ENCODE peak calls at places on chromosomes 2 and 18, in seven cellular contexts. One of them, this sample, is unnamed.

GRCh38 chr2:64356906-64357305 is 97.1 kb upstream of the LGALSL start:
- DNase-seq in small intestine: no peak
- DNase-seq in IMR-90: no peak
- DNase-seq in sigmoid colon: no peak
- DNase-seq in right cardiac atrium: no peak
- DNase-seq in stomach: no peak
- DNase-seq in mammary epithelial cell: no peak
- DNase-seq in this sample: no peak

GRCh38 chr2:191927991-191928390 is 81.1 kb upstream of the CAVIN2 start:
- DNase-seq in small intestine: no peak
- DNase-seq in sigmoid colon: no peak
- DNase-seq in mammary epithelial cell: peak; percentile 8
- DNase-seq in IMR-90: peak; percentile 45
- DNase-seq in stomach: no peak
- DNase-seq in right cardiac atrium: no peak
- DNase-seq in this sample: no peak

GRCh38 chr18:7568426-7568825 is 1.3 kb downstream of the PTPRM start:
- DNase-seq in IMR-90: peak; percentile 20
- DNase-seq in small intestine: no peak
- DNase-seq in right cardiac atrium: peak; percentile 85
- DNase-seq in sigmoid colon: peak; percentile 71
- DNase-seq in mammary epithelial cell: no peak
- DNase-seq in stomach: peak; percentile 28
- DNase-seq in this sample: no peak

GRCh38 chr2:161570424-161571050 is 53.7 kb upstream of the SLC4A10 start:
- DNase-seq in IMR-90: no peak
- DNase-seq in stomach: no peak
- DNase-seq in right cardiac atrium: no peak
- DNase-seq in sigmoid colon: no peak
- DNase-seq in mammary epithelial cell: no peak
- DNase-seq in small intestine: no peak
- DNase-seq in this sample: no peak

GRCh38 chr18:30674619-30675018 is 367.9 kb downstream of the DSC3 start:
- DNase-seq in IMR-90: no peak
- DNase-seq in stomach: no peak
- DNase-seq in right cardiac atrium: no peak
- DNase-seq in small intestine: no peak
- DNase-seq in sigmoid colon: no peak
- DNase-seq in mammary epithelial cell: no peak
- DNase-seq in this sample: no peak

GRCh38 chr2:232588680-232589585 is 38.4 kb downstream of the EIF4E2 start:
- DNase-seq in small intestine: peak; percentile 84
- DNase-seq in right cardiac atrium: peak; percentile 81
- DNase-seq in stomach: peak; percentile 86
- DNase-seq in sigmoid colon: peak; percentile 80
- DNase-seq in IMR-90: peak; percentile 86
- DNase-seq in mammary epithelial cell: peak; percentile 78
- DNase-seq in this sample: no peak

GRCh38 chr2:148603562-148603920 is 41.0 kb upstream of the EPC2 start:
- DNase-seq in small intestine: no peak
- DNase-seq in stomach: no peak
- DNase-seq in IMR-90: no peak
- DNase-seq in sigmoid colon: no peak
- DNase-seq in right cardiac atrium: no peak
- DNase-seq in mammary epithelial cell: no peak
- DNase-seq in this sample: no peak

GRCh38 chr2:99576775-99577174 is 87.0 kb upstream of the REV1 start:
- DNase-seq in sigmoid colon: no peak
- DNase-seq in IMR-90: no peak
- DNase-seq in mammary epithelial cell: no peak
- DNase-seq in stomach: no peak
- DNase-seq in right cardiac atrium: no peak
- DNase-seq in small intestine: no peak
- DNase-seq in this sample: no peak

GRCh38 chr2:39008663-39009062 is 112.2 kb downstream of the SOS1 start:
- DNase-seq in IMR-90: peak; percentile 27
- DNase-seq in mammary epithelial cell: no peak
- DNase-seq in small intestine: no peak
- DNase-seq in sigmoid colon: no peak
- DNase-seq in stomach: no peak
- DNase-seq in right cardiac atrium: no peak
- DNase-seq in this sample: no peak

GRCh38 chr2:167406558-167406957 is 518.3 kb downstream of the XIRP2 start:
- DNase-seq in mammary epithelial cell: no peak
- DNase-seq in small intestine: no peak
- DNase-seq in right cardiac atrium: no peak
- DNase-seq in IMR-90: no peak
- DNase-seq in sigmoid colon: no peak
- DNase-seq in stomach: no peak
- DNase-seq in this sample: no peak
- H3K4me3 ChIP-seq in mammary epithelial cell: no peak overlapping the region
- H3K4me3 ChIP-seq in small intestine: no peak overlapping the region
- H3K4me3 ChIP-seq in right cardiac atrium: no peak overlapping the region
- H3K4me3 ChIP-seq in IMR-90: no peak overlapping the region
- H3K4me3 ChIP-seq in sigmoid colon: no peak overlapping the region
- H3K4me3 ChIP-seq in stomach: no peak overlapping the region
- H3K4me3 ChIP-seq in this sample: no peak overlapping the region

GRCh38 chr2:187959821-187960220 is 331.9 kb upstream of the GULP1 start:
- DNase-seq in right cardiac atrium: no peak
- DNase-seq in IMR-90: peak; percentile 21
- DNase-seq in mammary epithelial cell: peak; percentile 31
- DNase-seq in small intestine: no peak
- DNase-seq in stomach: no peak
- DNase-seq in sigmoid colon: no peak
- DNase-seq in this sample: no peak

GRCh38 chr2:187964742-187965141 is 326.9 kb upstream of the GULP1 start:
- DNase-seq in IMR-90: peak; percentile 74
- DNase-seq in stomach: no peak
- DNase-seq in sigmoid colon: no peak
- DNase-seq in small intestine: no peak
- DNase-seq in right cardiac atrium: no peak
- DNase-seq in mammary epithelial cell: peak; percentile 45
- DNase-seq in this sample: no peak

GRCh38 chr2:187956906-187957534 is 334.7 kb upstream of the GULP1 start:
- DNase-seq in sigmoid colon: no peak
- DNase-seq in stomach: no peak
- DNase-seq in right cardiac atrium: no peak
- DNase-seq in small intestine: no peak
- DNase-seq in IMR-90: no peak
- DNase-seq in mammary epithelial cell: no peak
- DNase-seq in this sample: no peak

GRCh38 chr2:187966924-187967323 is 324.8 kb upstream of the GULP1 start:
- DNase-seq in IMR-90: no peak
- DNase-seq in right cardiac atrium: no peak
- DNase-seq in small intestine: no peak
- DNase-seq in sigmoid colon: no peak
- DNase-seq in mammary epithelial cell: no peak
- DNase-seq in stomach: no peak
- DNase-seq in this sample: no peak

DNA sequence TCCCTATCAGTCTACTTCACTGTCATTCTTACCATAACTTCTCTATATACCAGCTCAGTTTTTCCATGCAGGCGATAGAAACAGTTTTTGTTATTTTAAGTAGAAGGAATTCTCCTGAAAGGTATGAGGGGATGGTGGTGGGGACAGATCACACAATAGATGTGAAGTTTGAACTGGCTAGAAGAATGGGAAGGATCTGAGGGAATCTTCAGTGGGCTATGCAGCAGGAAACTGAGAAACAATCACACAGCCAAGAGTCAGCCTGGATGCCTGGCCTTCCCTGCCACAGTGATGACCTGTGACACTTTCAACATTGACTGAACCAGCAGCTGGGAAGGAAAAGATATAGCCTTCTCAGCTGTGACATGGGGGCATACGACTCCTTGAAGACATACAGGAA is 329.1 kb upstream of the GULP1 start:
- DNase-seq in mammary epithelial cell: no peak
- DNase-seq in sigmoid colon: no peak
- DNase-seq in IMR-90: no peak
- DNase-seq in right cardiac atrium: no peak
- DNase-seq in stomach: no peak
- DNase-seq in small intestine: no peak
- DNase-seq in this sample: no peak
- H3K27ac ChIP-seq in mammary epithelial cell: no peak overlapping the region
- H3K27ac ChIP-seq in sigmoid colon: no peak overlapping the region
- H3K27ac ChIP-seq in IMR-90: no peak overlapping the region
- H3K27ac ChIP-seq in right cardiac atrium: no peak overlapping the region
- H3K27ac ChIP-seq in stomach: no peak overlapping the region
- H3K27ac ChIP-seq in small intestine: no peak overlapping the region
- H3K27ac ChIP-seq in this sample: no peak overlapping the region

DNA sequence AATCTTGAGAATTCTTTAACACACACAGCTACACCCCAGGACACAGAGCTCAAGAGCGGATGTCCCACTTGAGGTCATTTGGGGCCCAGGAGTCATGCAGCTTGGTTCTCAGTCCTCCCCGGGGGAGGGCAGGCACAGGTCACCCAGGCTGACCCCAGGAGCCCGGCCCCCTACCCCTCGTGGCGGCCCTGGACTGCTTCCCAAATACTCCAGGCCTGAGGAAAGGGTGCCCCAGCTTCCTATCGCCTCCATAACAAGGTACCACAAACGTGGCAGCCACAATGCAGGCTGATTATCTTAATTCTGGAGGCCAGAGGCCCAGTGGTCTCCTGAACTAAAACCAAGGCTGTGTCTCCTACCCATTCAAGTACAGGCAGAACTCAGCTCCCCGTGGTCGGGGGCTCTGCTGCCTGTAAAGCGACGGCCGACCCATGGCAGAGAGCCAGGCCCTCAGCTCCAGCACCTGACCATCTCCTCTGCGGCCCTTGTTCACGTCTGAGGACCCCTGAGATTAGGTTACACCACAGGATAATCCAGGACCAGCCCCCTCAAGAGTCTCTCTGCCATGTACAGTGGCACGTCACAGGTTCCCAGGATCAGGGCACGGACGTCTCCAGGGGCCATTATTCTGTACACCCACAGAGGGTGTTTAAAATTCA is 10.5 kb downstream of the SLC66A2 start:
- DNase-seq in sigmoid colon: peak; percentile 50
- DNase-seq in small intestine: no peak
- DNase-seq in mammary epithelial cell: no peak
- DNase-seq in stomach: peak; percentile 23
- DNase-seq in IMR-90: no peak
- DNase-seq in right cardiac atrium: no peak
- DNase-seq in this sample: no peak
- H3K4me3 ChIP-seq in sigmoid colon: no peak overlapping the region
- H3K4me3 ChIP-seq in small intestine: no peak overlapping the region
- H3K4me3 ChIP-seq in mammary epithelial cell: no peak overlapping the region
- H3K4me3 ChIP-seq in stomach: no peak overlapping the region
- H3K4me3 ChIP-seq in IMR-90: no peak overlapping the region
- H3K4me3 ChIP-seq in right cardiac atrium: no peak overlapping the region
- H3K4me3 ChIP-seq in this sample: no peak overlapping the region

DNA sequence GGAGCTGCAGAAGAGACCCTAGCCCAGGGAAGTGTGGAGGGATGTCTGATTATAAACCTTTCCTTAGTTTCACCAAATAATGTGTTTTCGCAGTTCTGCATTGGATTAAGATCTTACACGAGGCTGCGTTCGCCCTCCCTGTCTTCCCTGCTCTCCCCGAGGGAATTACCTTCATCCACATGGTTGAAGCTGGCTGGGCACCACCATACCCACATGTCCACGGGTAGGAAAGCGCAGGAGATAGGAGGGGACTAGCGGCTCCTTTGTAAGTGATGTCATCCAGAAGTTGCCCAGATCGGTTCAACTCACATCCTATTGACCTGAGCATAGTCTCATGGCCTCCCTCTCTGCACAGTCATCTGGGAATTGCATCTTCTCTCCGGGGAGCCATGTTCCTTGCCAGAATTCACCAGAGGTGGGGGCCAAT is 1.1 kb downstream of the TTL start:
- DNase-seq in IMR-90: peak; percentile 73
- DNase-seq in small intestine: peak; percentile 45
- DNase-seq in right cardiac atrium: no peak
- DNase-seq in mammary epithelial cell: peak; percentile 72
- DNase-seq in sigmoid colon: no peak
- DNase-seq in stomach: no peak
- DNase-seq in this sample: no peak
- H3K27ac ChIP-seq in IMR-90: peak overlapping the region; percentile 23
- H3K27ac ChIP-seq in small intestine: no peak overlapping the region
- H3K27ac ChIP-seq in right cardiac atrium: no peak overlapping the region
- H3K27ac ChIP-seq in mammary epithelial cell: peak overlapping the region; percentile 42
- H3K27ac ChIP-seq in sigmoid colon: peak overlapping the region; percentile 87
- H3K27ac ChIP-seq in stomach: peak overlapping the region; percentile 84
- H3K27ac ChIP-seq in this sample: peak overlapping the region; percentile 58

GRCh38 chr2:218002103-218002502 is 692 bp downstream of the TNS1 start:
- DNase-seq in IMR-90: no peak
- DNase-seq in stomach: no peak
- DNase-seq in right cardiac atrium: peak; percentile 58
- DNase-seq in small intestine: no peak
- DNase-seq in mammary epithelial cell: no peak
- DNase-seq in sigmoid colon: no peak
- DNase-seq in this sample: no peak
- H3K4me3 ChIP-seq in IMR-90: peak overlapping the region; percentile 85
- H3K4me3 ChIP-seq in stomach: peak overlapping the region; percentile 25
- H3K4me3 ChIP-seq in right cardiac atrium: peak overlapping the region; percentile 53
- H3K4me3 ChIP-seq in small intestine: no peak overlapping the region
- H3K4me3 ChIP-seq in mammary epithelial cell: no peak overlapping the region
- H3K4me3 ChIP-seq in sigmoid colon: peak overlapping the region; percentile 32
- H3K4me3 ChIP-seq in this sample: no peak overlapping the region

GRCh38 chr18:63109789-63110188 is 209.8 kb downstream of the BCL2 start:
- DNase-seq in stomach: no peak
- DNase-seq in mammary epithelial cell: no peak
- DNase-seq in IMR-90: no peak
- DNase-seq in sigmoid colon: no peak
- DNase-seq in right cardiac atrium: no peak
- DNase-seq in small intestine: no peak
- DNase-seq in this sample: no peak

GRCh38 chr18:63105636-63106316 is 213.8 kb downstream of the BCL2 start:
- DNase-seq in sigmoid colon: no peak
- DNase-seq in right cardiac atrium: no peak
- DNase-seq in stomach: no peak
- DNase-seq in mammary epithelial cell: no peak
- DNase-seq in small intestine: no peak
- DNase-seq in IMR-90: no peak
- DNase-seq in this sample: no peak

GRCh38 chr18:63107171-63107850 is 212.3 kb downstream of the BCL2 start:
- DNase-seq in small intestine: no peak
- DNase-seq in right cardiac atrium: no peak
- DNase-seq in sigmoid colon: no peak
- DNase-seq in stomach: no peak
- DNase-seq in mammary epithelial cell: no peak
- DNase-seq in IMR-90: no peak
- DNase-seq in this sample: no peak

GRCh38 chr18:63107931-63108330 is 211.6 kb downstream of the BCL2 start:
- DNase-seq in stomach: no peak
- DNase-seq in sigmoid colon: no peak
- DNase-seq in right cardiac atrium: no peak
- DNase-seq in IMR-90: no peak
- DNase-seq in mammary epithelial cell: no peak
- DNase-seq in small intestine: no peak
- DNase-seq in this sample: no peak

GRCh38 chr18:63106727-63107126 is 212.8 kb downstream of the BCL2 start:
- DNase-seq in IMR-90: no peak
- DNase-seq in stomach: no peak
- DNase-seq in right cardiac atrium: no peak
- DNase-seq in mammary epithelial cell: no peak
- DNase-seq in small intestine: no peak
- DNase-seq in sigmoid colon: no peak
- DNase-seq in this sample: no peak
- H3K27ac ChIP-seq in IMR-90: no peak overlapping the region
- H3K27ac ChIP-seq in stomach: no peak overlapping the region
- H3K27ac ChIP-seq in right cardiac atrium: no peak overlapping the region
- H3K27ac ChIP-seq in mammary epithelial cell: no peak overlapping the region
- H3K27ac ChIP-seq in small intestine: no peak overlapping the region
- H3K27ac ChIP-seq in sigmoid colon: no peak overlapping the region
- H3K27ac ChIP-seq in this sample: no peak overlapping the region